ENCODE peak calls at places on chromosomes 3 and 15, in four cellular contexts. B is Panc1, C is HepG2, L is GM12878. D is an unnamed sample.

GRCh38 chr15:63140936-63141335 is 16.3 kb downstream of the RPS27L start:
- DNase-seq in C (no peak), L (no peak), B (no peak), D (no peak)

GRCh38 chr3:87448559-87448958 is 172.2 kb upstream of the POU1F1 start:
- DNase-seq in C (no peak), B (no peak), L (no peak), D (no peak)

GRCh38 chr15:70853270-70853854 is 595 bp downstream of the LARP6 start:
- DNase-seq in L (no peak), C (no peak), B (no peak), D (no peak)

GRCh38 chr3:11641683-11642407 is 1.9 kb downstream of the VGLL4 start:
- DNase-seq in C (no peak), B (no peak), L (no peak), D (no peak)

GRCh38 chr3:38497026-38497425 is 886 bp downstream of the EXOG start:
- DNase-seq in C (no peak), L (no peak), B (no peak), D (no peak)

GRCh38 chr3:71061037-71061436 is 522.5 kb downstream of the FOXP1 start:
- DNase-seq in C (no peak), B (no peak), L (no peak), D (no peak)

GRCh38 chr3:113035387-113035982 is 44.7 kb downstream of the GTPBP8 start:
- DNase-seq in B (peak; percentile 42), C (peak; percentile 49), L (no peak), D (no peak)

GRCh38 chr3:56778904-56779303 is 22.8 kb downstream of the ARHGEF3 start:
- DNase-seq in B (no peak), C (no peak), L (no peak), D (no peak)

GRCh38 chr15:75828429-75828828 is 14.8 kb upstream of the UBE2Q2 start:
- DNase-seq in B (no peak), C (no peak), L (no peak), D (no peak)

GRCh38 chr3:121517950-121518349 is 27.8 kb downstream of the POLQ start:
- DNase-seq in C (no peak), B (no peak), L (no peak), D (no peak)

GRCh38 chr3:64151335-64151871 is 73.9 kb downstream of the PRICKLE2 start:
- DNase-seq in L (no peak), B (no peak), C (no peak), D (no peak)

GRCh38 chr3:138608322-138609214 is at the start of gene FAIM:
- DNase-seq in L (no peak), B (no peak), C (peak; percentile 50), D (peak; percentile 41)

GRCh38 chr3:15882577-15882976 is 84.8 kb upstream of the ANKRD28 start:
- DNase-seq in C (no peak), B (no peak), L (no peak), D (no peak)

DNA sequence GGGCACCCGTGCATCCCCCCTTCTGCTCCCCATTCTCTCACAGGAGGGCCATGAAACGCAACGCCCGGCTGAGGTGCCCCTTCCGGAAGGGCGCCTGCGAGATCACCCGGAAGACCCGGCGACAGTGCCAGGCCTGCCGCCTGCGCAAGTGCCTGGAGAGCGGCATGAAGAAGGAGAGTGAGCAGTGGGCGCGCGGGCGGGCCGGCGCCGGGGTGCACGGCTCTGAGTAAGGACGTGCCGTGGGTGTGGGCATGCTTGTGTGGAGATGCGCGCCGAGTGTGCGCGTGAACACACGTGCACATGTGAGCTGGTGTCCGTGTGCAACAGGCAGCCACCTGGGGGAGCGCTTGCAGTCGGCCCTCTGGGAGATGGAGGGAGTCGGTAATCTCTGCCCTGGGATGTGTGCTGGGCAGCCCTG is 28.1 kb downstream of the NR1I2 start:
- DNase-seq in B (no peak), C (no peak), L (peak; percentile 35), D (no peak)
- TF ChIP-seq CTCF in B (no peak), C (no peak), L (peak; percentile 46), D (no peak)

GRCh38 chr3:49012441-49013017 is 5.3 kb downstream of the WDR6 start:
- DNase-seq in C (no peak), B (no peak), L (no peak), D (no peak)
- TF ChIP-seq POLR2AphosphoS5 in C (no peak), B (no peak), L (no peak), D (no peak)

GRCh38 chr15:25438601-25439455 is at the start of gene UBE3A:
- DNase-seq in B (peak; percentile 30), L (peak; percentile 63), C (peak; percentile 78), D (peak; percentile 83)
- TF ChIP-seq CTCF in B (peak; percentile 48), L (peak; percentile 12), C (peak; percentile 55), D (no peak)

GRCh38 chr3:136750209-136750921 is 1.8 kb downstream of the STAG1 start:
- DNase-seq in L (no peak), C (peak; percentile 9), B (no peak), D (no peak)

GRCh38 chr3:136750922-136751258 is 1.3 kb downstream of the STAG1 start:
- DNase-seq in C (no peak), B (no peak), L (no peak), D (no peak)

GRCh38 chr3:136752046-136752326 is 192 bp downstream of the STAG1 start:
- DNase-seq in C (no peak), B (no peak), L (no peak), D (no peak)

GRCh38 chr3:136752327-136753111 is at the start of gene STAG1:
- DNase-seq in L (peak; percentile 94), C (peak; percentile 93), B (peak; percentile 91), D (peak; percentile 97)

GRCh38 chr3:136751259-136752045 is 726 bp downstream of the STAG1 start:
- DNase-seq in B (no peak), L (no peak), C (peak; percentile 82), D (peak; percentile 57)
- TF ChIP-seq POLR2AphosphoS5 in B (peak; percentile 54), L (no peak), C (peak; percentile 51), D (no peak)

GRCh38 chr15:62066663-62067447 is at the start of gene C2CD4A:
- DNase-seq in L (no peak), B (no peak), C (peak; percentile 88), D (peak; percentile 54)
- TF ChIP-seq CTCF in L (peak; percentile 31), B (peak; percentile 16), C (peak; percentile 57), D (peak; percentile 17)

DNA sequence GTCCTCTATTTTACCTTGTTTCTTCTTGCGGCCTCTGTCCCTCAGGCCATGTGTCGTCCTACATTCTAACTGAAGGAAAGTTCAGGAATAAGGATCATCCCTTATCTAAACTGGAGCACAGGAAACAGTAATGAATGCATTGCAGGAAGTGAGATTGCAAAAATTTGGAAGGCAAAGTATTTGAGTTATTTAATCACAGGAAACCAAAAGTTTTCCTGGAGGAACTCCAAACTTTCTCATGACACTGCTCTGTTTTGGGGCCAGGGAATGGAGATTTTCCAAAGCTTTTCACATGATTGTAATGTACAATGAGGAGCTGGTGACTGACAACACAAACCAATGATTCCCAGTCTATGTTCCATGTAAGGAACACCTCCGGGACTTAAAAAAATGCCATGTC is 57.8 kb upstream of the PLSCR4 start:
- DNase-seq in C (no peak), L (no peak), B (no peak), D (no peak)
- TF ChIP-seq POLR2AphosphoS5 in C (no peak), L (no peak), B (no peak), D (no peak)

GRCh38 chr3:156674911-156675743 is 737 bp downstream of the TIPARP start:
- DNase-seq in C (no peak), B (no peak), L (no peak), D (peak; percentile 57)
- TF ChIP-seq CTCF in C (peak; percentile 63), B (peak; percentile 78), L (no peak), D (peak; percentile 32)